ENCODE peak calls at places on chromosomes 13 and 19, in five cellular contexts. One of them, this sample, is unnamed.

GRCh38 chr13:24511019-24511823 is 1.4 kb downstream of the PARP4 start:
- DNase-seq in NB4: peak; percentile 79
- DNase-seq in NCI-H1436: no peak
- DNase-seq in RPMI7951: peak; percentile 87
- DNase-seq in activated naive CD8-positive, alpha-beta T cell treated with anti-CD3 and anti-CD28 coated beads, Interleukin-2, amount 50 U/mL, for 16 hours: peak; percentile 25
- DNase-seq in this sample: peak; percentile 26

GRCh38 chr19:45753548-45753947 is 15.5 kb downstream of the SIX5 start:
- DNase-seq in RPMI7951: no peak
- DNase-seq in NCI-H1436: no peak
- DNase-seq in activated naive CD8-positive, alpha-beta T cell treated with anti-CD3 and anti-CD28 coated beads, Interleukin-2, amount 50 U/mL, for 16 hours: no peak
- DNase-seq in NB4: no peak
- DNase-seq in this sample: no peak

GRCh38 chr13:40682449-40683240 is 16.2 kb upstream of the FOXO1 start:
- DNase-seq in NB4: peak; percentile 45
- DNase-seq in activated naive CD8-positive, alpha-beta T cell treated with anti-CD3 and anti-CD28 coated beads, Interleukin-2, amount 50 U/mL, for 16 hours: no peak
- DNase-seq in RPMI7951: peak; percentile 15
- DNase-seq in NCI-H1436: no peak
- DNase-seq in this sample: no peak

GRCh38 chr19:3210347-3211017 is 14.0 kb upstream of the CELF5 start:
- DNase-seq in activated naive CD8-positive, alpha-beta T cell treated with anti-CD3 and anti-CD28 coated beads, Interleukin-2, amount 50 U/mL, for 16 hours: peak; percentile 50
- DNase-seq in NCI-H1436: peak; percentile 10
- DNase-seq in RPMI7951: peak; percentile 32
- DNase-seq in NB4: peak; percentile 57
- DNase-seq in this sample: no peak

GRCh38 chr13:76944457-76944856 is 3.9 kb upstream of the ACOD1 start:
- DNase-seq in activated naive CD8-positive, alpha-beta T cell treated with anti-CD3 and anti-CD28 coated beads, Interleukin-2, amount 50 U/mL, for 16 hours: no peak
- DNase-seq in RPMI7951: peak; percentile 54
- DNase-seq in NB4: peak; percentile 73
- DNase-seq in NCI-H1436: no peak
- DNase-seq in this sample: no peak

GRCh38 chr13:51793570-51794273 is 10.2 kb downstream of the DHRS12 start:
- DNase-seq in activated naive CD8-positive, alpha-beta T cell treated with anti-CD3 and anti-CD28 coated beads, Interleukin-2, amount 50 U/mL, for 16 hours: peak; percentile 27
- DNase-seq in RPMI7951: peak; percentile 79
- DNase-seq in NB4: peak; percentile 90
- DNase-seq in NCI-H1436: no peak
- DNase-seq in this sample: peak; percentile 72

GRCh38 chr19:38792250-38793111 is 3.5 kb downstream of the LGALS7B start:
- DNase-seq in NB4: no peak
- DNase-seq in RPMI7951: no peak
- DNase-seq in activated naive CD8-positive, alpha-beta T cell treated with anti-CD3 and anti-CD28 coated beads, Interleukin-2, amount 50 U/mL, for 16 hours: peak; percentile 12
- DNase-seq in NCI-H1436: no peak
- DNase-seq in this sample: no peak

GRCh38 chr19:54535601-54536000 is 33.0 kb downstream of the LAIR2 start:
- DNase-seq in NB4: no peak
- DNase-seq in RPMI7951: no peak
- DNase-seq in activated naive CD8-positive, alpha-beta T cell treated with anti-CD3 and anti-CD28 coated beads, Interleukin-2, amount 50 U/mL, for 16 hours: no peak
- DNase-seq in NCI-H1436: no peak
- DNase-seq in this sample: no peak

GRCh38 chr13:69618393-69618792 is 489.2 kb upstream of the ATXN8OS start:
- DNase-seq in NB4: no peak
- DNase-seq in NCI-H1436: no peak
- DNase-seq in RPMI7951: no peak
- DNase-seq in activated naive CD8-positive, alpha-beta T cell treated with anti-CD3 and anti-CD28 coated beads, Interleukin-2, amount 50 U/mL, for 16 hours: no peak
- DNase-seq in this sample: no peak

GRCh38 chr13:98482476-98483444 is 94.1 kb downstream of the STK24 start:
- DNase-seq in activated naive CD8-positive, alpha-beta T cell treated with anti-CD3 and anti-CD28 coated beads, Interleukin-2, amount 50 U/mL, for 16 hours: no peak
- DNase-seq in NB4: peak; percentile 59
- DNase-seq in RPMI7951: peak; percentile 81
- DNase-seq in NCI-H1436: no peak
- DNase-seq in this sample: peak; percentile 53

This sample was measured in Ammon's horn.